ENCODE peak calls at places on chromosome 3, in nine cellular contexts. U, M, W, Y, H, O, Z, T and R are unnamed samples.

GRCh38 chr3:186931487-186932280 is 1.4 kb downstream of the ST6GAL1 start:
- DNase-seq in U (no peak), M (peak), W (no peak), Y (no peak), H (no peak), O (no peak), Z (no peak), T (peak), R (no peak)

GRCh38 chr3:98021821-98022220 is 13.3 kb downstream of the GABRR3 start:
- DNase-seq in U (no peak), M (no peak), W (no peak), Y (no peak), H (no peak), O (no peak), Z (no peak), T (no peak), R (no peak)

GRCh38 chr3:16474304-16474703 is 39.2 kb downstream of the RFTN1 start:
- DNase-seq in U (no peak), M (no peak), W (no peak), Y (no peak), H (no peak), O (no peak), Z (no peak), T (no peak), R (no peak)

GRCh38 chr3:124986153-124987143 is 51.9 kb upstream of the MUC13 start:
- DNase-seq in U (no peak), M (peak), W (peak), Y (no peak), H (no peak), O (no peak), Z (peak), T (no peak), R (peak)

GRCh38 chr3:49700453-49701128 is 11.2 kb downstream of the RNF123 start:
- DNase-seq in U (no peak), M (no peak), W (no peak), Y (no peak), H (no peak), O (no peak), Z (no peak), T (no peak), R (no peak)

GRCh38 chr3:19931767-19932188 is 2.2 kb downstream of the EFHB start:
- DNase-seq in U (no peak), M (no peak), W (no peak), Y (no peak), H (no peak), O (no peak), Z (peak), T (no peak), R (no peak)

GRCh38 chr3:133606902-133607301 is 33.4 kb downstream of the CDV3 start:
- DNase-seq in U (no peak), M (no peak), W (no peak), Y (no peak), H (no peak), O (no peak), Z (no peak), T (no peak), R (no peak)

GRCh38 chr3:184703657-184704056 is 8.2 kb downstream of the MAGEF1 start:
- DNase-seq in U (no peak), M (no peak), W (no peak), Y (no peak), H (no peak), O (no peak), Z (no peak), T (no peak), R (no peak)

GRCh38 chr3:126119008-126119675 is 35.2 kb upstream of the SLC41A3 start:
- DNase-seq in U (no peak), M (peak), W (no peak), Y (peak), H (no peak), O (peak), Z (no peak), T (peak), R (no peak)

GRCh38 chr3:68631810-68632545 is 300.4 kb downstream of the TAFA4 start:
- DNase-seq in U (no peak), M (no peak), W (no peak), Y (no peak), H (no peak), O (no peak), Z (no peak), T (no peak), R (no peak)

GRCh38 chr3:157136647-157137387 is 23.1 kb downstream of the CCNL1 start:
- DNase-seq in U (no peak), M (peak), W (no peak), Y (no peak), H (no peak), O (no peak), Z (no peak), T (no peak), R (no peak)

GRCh38 chr3:45656575-45657363 is 32.4 kb upstream of the SACM1L start:
- DNase-seq in U (peak), M (peak), W (peak), Y (peak), H (peak), O (peak), Z (peak), T (peak), R (peak)

GRCh38 chr3:169562988-169563774 is 100.3 kb downstream of the MECOM start:
- DNase-seq in U (no peak), M (no peak), W (no peak), Y (no peak), H (no peak), O (no peak), Z (peak), T (no peak), R (no peak)

GRCh38 chr3:36648241-36649034 is 115.9 kb downstream of the DCLK3 start:
- DNase-seq in U (no peak), M (no peak), W (peak), Y (no peak), H (no peak), O (no peak), Z (peak), T (no peak), R (peak)

GRCh38 chr3:140341213-140341612 is 336.7 kb upstream of the TRIM42 start:
- DNase-seq in U (no peak), M (no peak), W (no peak), Y (no peak), H (no peak), O (no peak), Z (no peak), T (no peak), R (no peak)

GRCh38 chr3:101836907-101837598 is 12.3 kb upstream of the NFKBIZ start:
- DNase-seq in U (no peak), M (no peak), W (no peak), Y (no peak), H (no peak), O (no peak), Z (no peak), T (no peak), R (no peak)

GRCh38 chr3:133942761-133943535 is 47.3 kb upstream of the RAB6B start:
- DNase-seq in U (no peak), M (peak), W (no peak), Y (no peak), H (no peak), O (no peak), Z (no peak), T (peak), R (no peak)

GRCh38 chr3:42010530-42010929 is 48.6 kb upstream of the ULK4 start:
- DNase-seq in U (no peak), M (peak), W (no peak), Y (no peak), H (no peak), O (no peak), Z (no peak), T (no peak), R (no peak)

GRCh38 chr3:41575754-41576153 is 376.4 kb downstream of the CTNNB1 start:
- DNase-seq in U (no peak), M (no peak), W (no peak), Y (no peak), H (no peak), O (no peak), Z (no peak), T (no peak), R (no peak)

GRCh38 chr3:9778102-9778501 is 8.4 kb upstream of the CAMK1 start:
- DNase-seq in U (no peak), M (no peak), W (no peak), Y (no peak), H (peak), O (no peak), Z (no peak), T (peak), R (peak)

GRCh38 chr3:61358364-61358763 is 107.1 kb upstream of the FHIT start:
- DNase-seq in U (peak), M (peak), W (no peak), Y (peak), H (peak), O (peak), Z (no peak), T (peak), R (no peak)

GRCh38 chr3:42891042-42891441 is 14.9 kb upstream of the ZNF662 start:
- DNase-seq in U (no peak), M (no peak), W (no peak), Y (no peak), H (no peak), O (no peak), Z (no peak), T (no peak), R (no peak)

GRCh38 chr3:15427182-15427880 is at the start of the genes EAF1 and METTL6:
- DNase-seq in U (peak), M (peak), W (peak), Y (peak), H (peak), O (peak), Z (peak), T (peak), R (peak)

GRCh38 chr3:147411777-147412176 is 2.6 kb downstream of the ZIC1 start:
- DNase-seq in U (no peak), M (no peak), W (no peak), Y (no peak), H (no peak), O (no peak), Z (no peak), T (no peak), R (no peak)

GRCh38 chr3:33490641-33491241 is 50.5 kb upstream of the UBP1 start:
- DNase-seq in U (no peak), M (no peak), W (no peak), Y (no peak), H (no peak), O (no peak), Z (no peak), T (no peak), R (no peak)

GRCh38 chr3:177817746-177818145 is 620.5 kb upstream of the TBL1XR1 start:
- DNase-seq in U (no peak), M (no peak), W (no peak), Y (no peak), H (no peak), O (no peak), Z (no peak), T (no peak), R (no peak)

GRCh38 chr3:69088033-69088432 is 3.3 kb downstream of the ARL6IP5 start:
- DNase-seq in U (no peak), M (no peak), W (no peak), Y (no peak), H (no peak), O (no peak), Z (peak), T (no peak), R (no peak)

GRCh38 chr3:96192951-96193350 is 621.4 kb upstream of the EPHA6 start:
- DNase-seq in U (no peak), M (no peak), W (no peak), Y (no peak), H (no peak), O (no peak), Z (no peak), T (no peak), R (no peak)

GRCh38 chr3:178078933-178079332 is 457.3 kb upstream of the KCNMB2 start:
- DNase-seq in U (no peak), M (no peak), W (no peak), Y (no peak), H (peak), O (no peak), Z (no peak), T (peak), R (no peak)

GRCh38 chr3:50620846-50621245 is 3.9 kb downstream of the MAPKAPK3 start:
- DNase-seq in U (no peak), M (no peak), W (no peak), Y (no peak), H (no peak), O (no peak), Z (no peak), T (no peak), R (peak)

GRCh38 chr3:71447197-71447596 is 136.3 kb downstream of the FOXP1 start:
- DNase-seq in U (no peak), M (no peak), W (no peak), Y (no peak), H (no peak), O (no peak), Z (no peak), T (no peak), R (no peak)

GRCh38 chr3:168044049-168044448 is 51.7 kb downstream of the GOLIM4 start:
- DNase-seq in U (no peak), M (no peak), W (no peak), Y (no peak), H (no peak), O (no peak), Z (no peak), T (no peak), R (no peak)

GRCh38 chr3:80806673-80807072 is 954.8 kb downstream of the GBE1 start:
- DNase-seq in U (no peak), M (no peak), W (no peak), Y (no peak), H (no peak), O (no peak), Z (no peak), T (no peak), R (no peak)

GRCh38 chr3:16200411-16200810 is 25.9 kb downstream of the GALNT15 start:
- DNase-seq in U (no peak), M (no peak), W (no peak), Y (no peak), H (no peak), O (no peak), Z (no peak), T (no peak), R (peak)

GRCh38 chr3:62604301-62604700 is 231.0 kb upstream of the FEZF2 start:
- DNase-seq in U (no peak), M (no peak), W (no peak), Y (no peak), H (no peak), O (no peak), Z (peak), T (no peak), R (no peak)
- TF ChIP-seq POLR2A in U (no peak), M (no peak), W (no peak), Y (no peak), H (no peak), O (no peak), Z (no peak), T (no peak), R (no peak)

GRCh38 chr3:170809021-170809974 is 60.7 kb downstream of the RPL22L1 start:
- DNase-seq in U (no peak), M (peak), W (peak), Y (no peak), H (peak), O (no peak), Z (peak), T (peak), R (no peak)

GRCh38 chr3:170811515-170811914 is 58.5 kb downstream of the RPL22L1 start:
- DNase-seq in U (no peak), M (no peak), W (no peak), Y (no peak), H (no peak), O (no peak), Z (no peak), T (peak), R (no peak)

GRCh38 chr3:170809975-170810357 is 60.0 kb downstream of the RPL22L1 start:
- DNase-seq in U (no peak), M (no peak), W (no peak), Y (no peak), H (no peak), O (no peak), Z (no peak), T (no peak), R (no peak)

GRCh38 chr3:170813261-170813660 is 56.7 kb downstream of the RPL22L1 start:
- DNase-seq in U (no peak), M (no peak), W (no peak), Y (no peak), H (no peak), O (no peak), Z (no peak), T (no peak), R (no peak)

DNA sequence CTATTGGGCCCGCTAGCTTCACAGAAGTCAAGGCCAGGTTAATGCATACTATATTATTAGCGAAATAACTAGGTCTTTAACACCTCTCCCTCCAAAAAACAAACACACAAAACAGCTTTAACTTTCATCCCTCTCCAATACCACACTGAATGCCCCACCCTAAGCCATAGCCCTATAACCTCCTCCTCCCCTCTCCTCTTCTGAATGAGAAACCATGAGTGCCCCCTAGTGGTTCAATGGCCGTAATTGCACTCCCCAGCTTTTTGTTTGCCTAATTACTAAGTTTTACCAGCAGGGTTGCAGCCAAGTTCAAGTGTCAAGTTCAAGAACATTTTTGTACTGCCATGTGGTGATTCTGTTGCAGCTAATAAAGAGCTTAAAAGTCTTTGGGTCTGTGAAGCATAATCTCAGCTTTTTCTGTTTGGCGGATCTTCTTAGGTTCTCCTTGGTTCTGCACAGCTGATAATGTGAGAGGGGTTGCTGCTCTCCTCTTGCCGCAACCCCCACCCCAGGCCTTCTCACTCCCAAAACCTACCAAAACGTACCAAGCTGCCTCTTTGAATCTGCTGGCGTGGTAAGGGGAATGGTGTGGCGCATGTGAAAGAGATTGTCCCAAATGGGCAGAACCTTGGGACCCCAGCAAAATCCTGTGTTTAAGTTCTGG is 57.9 kb downstream of the RPL22L1 start:
- DNase-seq in U (peak), M (peak), W (peak), Y (no peak), H (peak), O (peak), Z (peak), T (peak), R (peak)
- TF ChIP-seq POLR2A in U (no peak), M (no peak), W (no peak), Y (no peak), H (no peak), O (no peak), Z (no peak), T (no peak), R (no peak)

GRCh38 chr3:113533534-113533892 is 1.2 kb downstream of the SIDT1 start:
- DNase-seq in U (no peak), M (peak), W (no peak), Y (no peak), H (no peak), O (no peak), Z (no peak), T (no peak), R (no peak)

GRCh38 chr3:113535898-113536297 is 3.5 kb downstream of the SIDT1 start:
- DNase-seq in U (no peak), M (no peak), W (no peak), Y (no peak), H (no peak), O (no peak), Z (peak), T (no peak), R (no peak)

GRCh38 chr3:113532698-113533533 is 561 bp downstream of the SIDT1 start:
- DNase-seq in U (no peak), M (peak), W (no peak), Y (no peak), H (peak), O (no peak), Z (peak), T (no peak), R (no peak)

GRCh38 chr3:113534365-113534764 is 2.0 kb downstream of the SIDT1 start:
- DNase-seq in U (no peak), M (no peak), W (no peak), Y (no peak), H (no peak), O (no peak), Z (no peak), T (no peak), R (no peak)

DNA sequence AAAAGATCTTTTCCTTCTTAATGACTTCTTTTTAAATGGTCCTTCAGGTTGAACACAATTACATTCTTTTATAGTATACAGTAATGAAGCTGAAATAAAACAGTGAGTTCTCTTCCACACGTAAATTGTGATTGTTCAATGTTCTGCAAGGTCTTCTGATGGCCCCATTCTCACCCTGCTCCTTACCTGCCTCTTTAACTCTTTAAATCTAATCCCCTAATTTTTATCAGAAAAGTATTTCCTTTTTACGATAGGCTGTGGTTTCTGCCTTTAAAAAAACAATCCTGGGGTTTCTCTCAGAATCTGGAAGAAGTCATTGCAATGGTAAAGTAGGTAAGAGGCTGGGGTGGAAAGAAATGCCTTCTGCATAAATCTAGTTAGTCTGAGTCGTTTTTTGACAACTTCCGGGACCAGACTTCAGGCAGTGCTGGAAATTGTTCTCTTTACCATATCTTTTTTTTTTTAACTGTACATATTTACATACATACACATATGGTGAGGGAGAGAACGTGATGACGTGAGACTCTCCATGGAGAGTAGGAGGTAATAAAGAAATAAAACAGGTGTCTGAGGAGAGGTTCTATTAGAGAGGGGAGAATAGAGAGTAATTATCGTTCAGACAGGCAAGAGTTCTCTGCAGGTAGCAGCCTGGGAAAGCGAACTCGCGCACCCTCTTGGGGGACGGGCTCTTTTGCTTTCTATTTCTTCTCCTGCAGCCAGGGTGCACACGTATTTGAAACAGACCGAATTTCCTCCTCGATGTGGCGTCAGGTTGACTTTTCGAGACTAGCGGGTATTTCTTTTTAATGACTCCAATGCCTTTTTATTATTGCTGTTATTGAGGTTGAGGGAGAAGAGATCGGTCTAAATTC is at the start of gene SIDT1:
- DNase-seq in U (peak), M (peak), W (no peak), Y (no peak), H (peak), O (no peak), Z (peak), T (peak), R (no peak)
- TF ChIP-seq POLR2A in U (peak), M (peak), W (no peak), Y (no peak), H (no peak), O (no peak), Z (no peak), T (no peak), R (no peak)

GRCh38 chr3:128879125-128879969 is at the start of gene ACAD9:
- DNase-seq in U (peak), M (peak), W (peak), Y (peak), H (peak), O (peak), Z (peak), T (peak), R (peak)
- TF ChIP-seq POLR2A in U (peak), M (peak), W (peak), Y (peak), H (peak), O (peak), Z (peak), T (peak), R (peak)

GRCh38 chr3:48446425-48447193 is at the start of gene ATRIP:
- DNase-seq in U (peak), M (peak), W (peak), Y (no peak), H (peak), O (peak), Z (peak), T (peak), R (peak)
- TF ChIP-seq POLR2A in U (peak), M (peak), W (peak), Y (peak), H (peak), O (peak), Z (peak), T (peak), R (peak)